ENCODE peak calls at places on chromosomes 13 and 19, in eight cellular contexts. R is brain microvascular endothelial cell, Z is bronchial epithelial cell, J is pancreas, T is H9, P is heart left ventricle, U is heart right ventricle, K is neural progenitor cell. X is an unnamed sample.

GRCh38 chr19:16367269-16367683 is 42.6 kb downstream of the KLF2 start:
- DNase-seq in R (no peak), Z (no peak), J (peak; percentile 10), T (no peak), P (no peak), U (no peak), K (no peak), X (no peak)

GRCh38 chr19:4781851-4782250 is 9.7 kb upstream of the FEM1A start:
- DNase-seq in R (no peak), Z (no peak), J (no peak), T (no peak), P (no peak), U (no peak), K (no peak), X (no peak)

GRCh38 chr13:87903568-87903967 is 232.4 kb downstream of the SLITRK5 start:
- DNase-seq in R (no peak), Z (no peak), J (no peak), T (no peak), P (no peak), U (no peak), K (no peak), X (peak; percentile 14)

GRCh38 chr13:107211073-107211472 is 643.1 kb upstream of the ARGLU1 start:
- DNase-seq in R (peak; percentile 93), Z (peak; percentile 72), J (no peak), T (peak; percentile 64), P (peak; percentile 69), U (peak; percentile 65), K (peak; percentile 89), X (peak; percentile 87)

GRCh38 chr13:103931396-103931795 is 865.2 kb upstream of the SLC10A2 start:
- DNase-seq in R (no peak), Z (no peak), J (no peak), T (no peak), P (no peak), U (no peak), K (no peak), X (peak; percentile 13)

GRCh38 chr13:67283602-67284001 is 53.5 kb upstream of the PCDH9 start:
- DNase-seq in R (no peak), Z (peak; percentile 11), J (no peak), T (no peak), P (no peak), U (no peak), K (no peak), X (no peak)

GRCh38 chr13:32585625-32586021 is 629 bp upstream of the PDS5B start:
- DNase-seq in R (peak; percentile 0), Z (no peak), J (no peak), T (peak; percentile 36), P (peak; percentile 18), U (no peak), K (peak; percentile 44), X (peak; percentile 56)

GRCh38 chr13:107185889-107186288 is 618.0 kb upstream of the ARGLU1 start:
- DNase-seq in R (peak; percentile 46), Z (peak; percentile 9), J (no peak), T (no peak), P (no peak), U (no peak), K (no peak), X (peak; percentile 46)

GRCh38 chr19:13723206-13723605 is 41.1 kb upstream of the MRI1 start:
- DNase-seq in R (no peak), Z (peak; percentile 36), J (no peak), T (no peak), P (no peak), U (no peak), K (no peak), X (peak; percentile 20)

GRCh38 chr19:13717194-13717643 is 47.1 kb upstream of the MRI1 start:
- DNase-seq in R (no peak), Z (no peak), J (no peak), T (no peak), P (no peak), U (no peak), K (no peak), X (no peak)

GRCh38 chr19:13712767-13713201 is 51.5 kb upstream of the MRI1 start:
- DNase-seq in R (no peak), Z (no peak), J (no peak), T (no peak), P (no peak), U (peak; percentile 19), K (no peak), X (no peak)

DNA sequence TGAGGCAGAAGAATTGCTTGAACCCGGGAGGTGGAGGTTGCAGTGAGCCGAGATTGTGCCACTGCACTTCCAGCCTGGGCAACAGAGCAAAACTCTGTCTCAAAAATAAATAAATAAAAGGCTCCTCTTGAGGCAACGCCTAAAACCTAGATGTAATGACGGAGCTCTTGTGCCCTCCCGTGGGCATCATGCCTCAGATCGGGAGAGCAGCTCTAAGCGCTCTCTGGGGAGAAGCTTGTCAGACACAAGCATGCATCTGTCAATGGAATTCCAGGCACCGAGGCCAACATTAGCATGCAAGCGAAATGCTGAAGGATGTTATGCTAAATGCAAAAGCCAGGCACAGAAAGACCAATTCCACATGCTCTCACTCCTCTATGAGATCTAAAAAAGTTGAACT is 45.6 kb upstream of the MRI1 start:
- DNase-seq in R (peak; percentile 28), Z (peak; percentile 55), J (no peak), T (peak; percentile 33), P (peak; percentile 25), U (no peak), K (peak; percentile 71), X (peak; percentile 68)
- TF ChIP-seq CTCF in R (peak; percentile 52), Z (peak; percentile 32), J (no peak), T (peak; percentile 66), P (peak; percentile 29), U (no peak), K (peak; percentile 51), X (peak; percentile 46)

GRCh38 chr19:42066075-42066754 is 3.8 kb downstream of the GRIK5 start:
- DNase-seq in R (peak; percentile 16), Z (peak; percentile 21), J (no peak), T (peak; percentile 68), P (no peak), U (no peak), K (peak; percentile 70), X (peak; percentile 26)
- H3K27me3 ChIP-seq in R (peaks cover 27% of the 10 kb centered on the region), Z (peaks cover 22% of the 10 kb centered on the region), J (no peaks in the 10 kb centered on the region), T (no peaks in the 10 kb centered on the region), P (peaks cover 36% of the 10 kb centered on the region), U (peaks cover 45% of the 10 kb centered on the region), K (no peaks in the 10 kb centered on the region), X (peaks cover 31% of the 10 kb centered on the region)

DNA sequence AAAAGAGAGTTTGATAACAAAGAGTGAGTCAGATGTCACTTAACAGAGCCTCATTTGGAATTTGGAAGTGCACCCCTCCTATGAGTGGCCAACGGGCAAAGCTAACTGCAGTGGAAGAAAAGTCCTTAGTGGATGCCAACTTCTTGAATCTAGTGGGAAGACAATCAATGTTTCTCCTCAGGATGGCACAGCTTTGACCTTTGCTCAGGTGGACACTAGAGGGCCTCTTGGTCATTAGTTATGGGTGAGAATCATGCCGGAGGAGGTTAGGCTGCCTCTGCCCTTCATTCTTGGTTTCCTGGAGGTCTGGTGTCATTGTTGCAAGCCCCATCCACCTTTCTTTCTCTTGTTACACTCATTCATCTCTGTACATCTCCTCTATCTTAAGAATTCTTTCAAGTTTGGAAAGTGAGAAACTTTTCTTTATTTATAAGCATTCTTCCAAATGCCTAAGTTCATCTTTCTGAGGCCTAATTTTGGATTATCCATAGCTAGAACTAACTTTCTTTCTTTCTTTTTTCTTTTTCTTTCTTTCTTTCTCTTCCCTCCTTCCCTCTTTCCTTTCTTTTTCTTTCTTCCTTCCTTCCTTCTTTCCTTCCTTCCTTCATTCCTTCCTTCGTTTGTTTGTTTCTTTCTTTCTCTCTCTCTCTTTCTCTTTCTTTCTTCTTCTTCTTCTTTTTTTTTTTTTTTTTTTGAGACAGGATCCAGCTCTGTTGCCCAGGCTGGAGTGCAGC is 327.2 kb upstream of the TSHZ3 start:
- DNase-seq in R (no peak), Z (no peak), J (no peak), T (peak; percentile 58), P (no peak), U (no peak), K (peak; percentile 46), X (peak; percentile 4)
- TF ChIP-seq CTCF in R (no peak), Z (no peak), J (no peak), T (peak; percentile 71), P (peak; percentile 31), U (no peak), K (peak; percentile 55), X (no peak)

GRCh38 chr13:111532111-111532510 is 211.7 kb downstream of the TEX29 start:
- DNase-seq in R (no peak), Z (no peak), J (no peak), T (peak; percentile 41), P (no peak), U (no peak), K (no peak), X (no peak)
- H3K27me3 ChIP-seq in R (no peaks in the 10 kb centered on the region), Z (no peaks in the 10 kb centered on the region), J (peaks cover 5% of the 10 kb centered on the region), T (peaks cover 15% of the 10 kb centered on the region), P (peaks cover 67% of the 10 kb centered on the region), U (peaks cover 78% of the 10 kb centered on the region), K (peaks cover 74% of the 10 kb centered on the region), X (no peaks in the 10 kb centered on the region)

X was measured in fibroblast of lung.